ENCODE peak calls at places on chromosome 12, in four cellular contexts. One of them, this sample, is unnamed.

GRCh38 chr12:79300199-79300568 is 390.6 kb downstream of the PAWR start:
- DNase-seq in upper lobe of right lung: no peak
- DNase-seq in thyroid gland: no peak
- DNase-seq in GM12865: no peak
- DNase-seq in this sample: peak; percentile 8

GRCh38 chr12:95590775-95591174 is 39.5 kb upstream of the USP44 start:
- DNase-seq in upper lobe of right lung: no peak
- DNase-seq in thyroid gland: no peak
- DNase-seq in GM12865: no peak
- DNase-seq in this sample: no peak

GRCh38 chr12:26773313-26774104 is 59.5 kb downstream of the ITPR2 start:
- DNase-seq in upper lobe of right lung: no peak
- DNase-seq in thyroid gland: no peak
- DNase-seq in GM12865: no peak
- DNase-seq in this sample: peak; percentile 53

GRCh38 chr12:52871291-52871961 is 22.6 kb upstream of the KRT78 start:
- DNase-seq in upper lobe of right lung: no peak
- DNase-seq in thyroid gland: no peak
- DNase-seq in GM12865: no peak
- DNase-seq in this sample: no peak

GRCh38 chr12:64669270-64669842 is 59.1 kb downstream of the RASSF3 start:
- DNase-seq in upper lobe of right lung: peak; percentile 72
- DNase-seq in thyroid gland: peak; percentile 23
- DNase-seq in GM12865: peak; percentile 88
- DNase-seq in this sample: peak; percentile 74

GRCh38 chr12:79317184-79317847 is 373.4 kb downstream of the PAWR start:
- DNase-seq in upper lobe of right lung: no peak
- DNase-seq in thyroid gland: no peak
- DNase-seq in GM12865: no peak
- DNase-seq in this sample: no peak

GRCh38 chr12:110699591-110700445 is 10.9 kb upstream of the HVCN1 start:
- DNase-seq in upper lobe of right lung: no peak
- DNase-seq in thyroid gland: no peak
- DNase-seq in GM12865: no peak
- DNase-seq in this sample: peak; percentile 55

GRCh38 chr12:100185361-100185894 is 15.2 kb upstream of the ACTR6 start:
- DNase-seq in upper lobe of right lung: no peak
- DNase-seq in thyroid gland: no peak
- DNase-seq in GM12865: peak; percentile 86
- DNase-seq in this sample: peak; percentile 57

GRCh38 chr12:48999371-49000131 is at the start of gene DDN:
- DNase-seq in upper lobe of right lung: no peak
- DNase-seq in thyroid gland: no peak
- DNase-seq in GM12865: peak; percentile 83
- DNase-seq in this sample: peak; percentile 94

GRCh38 chr12:25623816-25624215 is 70.7 kb upstream of the LMNTD1 start:
- DNase-seq in upper lobe of right lung: no peak
- DNase-seq in thyroid gland: no peak
- DNase-seq in GM12865: no peak
- DNase-seq in this sample: no peak

GRCh38 chr12:27709932-27710591 is 570 bp upstream of the MRPS35 start:
- DNase-seq in upper lobe of right lung: peak; percentile 67
- DNase-seq in thyroid gland: peak; percentile 25
- DNase-seq in GM12865: peak; percentile 51
- DNase-seq in this sample: peak; percentile 65

GRCh38 chr12:101299346-101299745 is 19.4 kb downstream of the UTP20 start:
- DNase-seq in upper lobe of right lung: no peak
- DNase-seq in thyroid gland: no peak
- DNase-seq in GM12865: no peak
- DNase-seq in this sample: no peak

GRCh38 chr12:87930033-87930432 is 99.2 kb downstream of the C12orf50 start:
- DNase-seq in upper lobe of right lung: no peak
- DNase-seq in thyroid gland: no peak
- DNase-seq in GM12865: no peak
- DNase-seq in this sample: no peak

GRCh38 chr12:32983968-32984367 is 87.4 kb upstream of the PKP2 start:
- DNase-seq in upper lobe of right lung: no peak
- DNase-seq in thyroid gland: no peak
- DNase-seq in GM12865: no peak
- DNase-seq in this sample: peak; percentile 66

GRCh38 chr12:105672171-105672570 is 341.7 kb downstream of the C12orf75 start:
- DNase-seq in upper lobe of right lung: no peak
- DNase-seq in thyroid gland: no peak
- DNase-seq in GM12865: no peak
- DNase-seq in this sample: no peak

GRCh38 chr12:2456813-2457186 is 338.0 kb upstream of the FKBP4 start:
- DNase-seq in upper lobe of right lung: peak; percentile 72
- DNase-seq in thyroid gland: peak; percentile 81
- DNase-seq in GM12865: no peak
- DNase-seq in this sample: no peak

GRCh38 chr12:10101648-10102220 is 2.9 kb upstream of the CLEC1A start:
- DNase-seq in upper lobe of right lung: no peak
- DNase-seq in thyroid gland: no peak
- DNase-seq in GM12865: no peak
- DNase-seq in this sample: no peak

GRCh38 chr12:75890660-75891059 is 140.9 kb downstream of the PHLDA1 start:
- DNase-seq in upper lobe of right lung: no peak
- DNase-seq in thyroid gland: no peak
- DNase-seq in GM12865: no peak
- DNase-seq in this sample: no peak

GRCh38 chr12:65528127-65528526 is 249.6 kb downstream of the MSRB3 start:
- DNase-seq in upper lobe of right lung: no peak
- DNase-seq in thyroid gland: no peak
- DNase-seq in GM12865: no peak
- DNase-seq in this sample: no peak

GRCh38 chr12:28500373-28501024 is 310.2 kb downstream of the CCDC91 start:
- DNase-seq in upper lobe of right lung: no peak
- DNase-seq in thyroid gland: no peak
- DNase-seq in GM12865: no peak
- DNase-seq in this sample: no peak

GRCh38 chr12:58364389-58365086 is 423.2 kb downstream of the ATP23 start:
- DNase-seq in upper lobe of right lung: no peak
- DNase-seq in thyroid gland: peak; percentile 14
- DNase-seq in GM12865: no peak
- DNase-seq in this sample: no peak

GRCh38 chr12:11906284-11906935 is 164.3 kb upstream of the BCL2L14 start:
- DNase-seq in upper lobe of right lung: no peak
- DNase-seq in thyroid gland: no peak
- DNase-seq in GM12865: peak; percentile 71
- DNase-seq in this sample: no peak

GRCh38 chr12:6336079-6336858 is 5.6 kb downstream of the TNFRSF1A start:
- DNase-seq in upper lobe of right lung: peak; percentile 97
- DNase-seq in thyroid gland: peak; percentile 98
- DNase-seq in GM12865: peak; percentile 52
- DNase-seq in this sample: peak; percentile 96

GRCh38 chr12:55073043-55074022 is 52.9 kb upstream of the OR9K2 start:
- DNase-seq in upper lobe of right lung: peak; percentile 73
- DNase-seq in thyroid gland: peak; percentile 76
- DNase-seq in GM12865: peak; percentile 84
- DNase-seq in this sample: peak; percentile 83

GRCh38 chr12:50564240-50564947 is 59.6 kb downstream of the DIP2B start:
- DNase-seq in upper lobe of right lung: no peak
- DNase-seq in thyroid gland: no peak
- DNase-seq in GM12865: no peak
- DNase-seq in this sample: peak; percentile 45

GRCh38 chr12:79934309-79935020 is 432 bp downstream of the PPP1R12A start:
- DNase-seq in upper lobe of right lung: peak; percentile 80
- DNase-seq in thyroid gland: peak; percentile 60
- DNase-seq in GM12865: no peak
- DNase-seq in this sample: peak; percentile 83

This sample was measured in NB4.